ENCODE peak calls at places on chromosomes 4 and X, in nine cellular contexts. T is H1, L is fibroblast of mammary gland, I is foreskin fibroblast, O is BE2C, G is GM13976, Q is psoas muscle, R is GM12865, W is SK-N-SH. X is an unnamed sample.

GRCh38 chrX:65894138-65894537 is 145.7 kb downstream of the VSIG4 start:
- DNase-seq in T (no peak), L (no peak), I (no peak), O (no peak), G (no peak), Q (no peak), R (peak; percentile 45), W (no peak), X (peak; percentile 47)

GRCh38 chrX:108312938-108313337 is 125.3 kb downstream of the COL4A6 start:
- DNase-seq in T (peak; percentile 43), L (peak; percentile 69), I (peak; percentile 64), O (no peak), G (no peak), Q (peak; percentile 51), R (no peak), W (no peak), X (no peak)

GRCh38 chr4:128483816-128484215 is 196.2 kb upstream of the PGRMC2 start:
- DNase-seq in T (no peak), L (peak; percentile 80), I (peak; percentile 68), O (no peak), G (no peak), Q (no peak), R (no peak), W (peak; percentile 44), X (no peak)

GRCh38 chrX:13261348-13261747 is 58.5 kb downstream of the ATXN3L start:
- DNase-seq in T (no peak), L (no peak), I (no peak), O (no peak), G (no peak), Q (no peak), R (no peak), W (no peak), X (no peak)

GRCh38 chrX:139213241-139213709 is 317.3 kb upstream of the F9 start:
- DNase-seq in T (no peak), L (no peak), I (no peak), O (no peak), G (no peak), Q (no peak), R (no peak), W (no peak), X (no peak)

GRCh38 chr4:183449193-183449888 is 4.9 kb downstream of the CDKN2AIP start:
- DNase-seq in T (no peak), L (peak; percentile 54), I (peak; percentile 23), O (no peak), G (no peak), Q (no peak), R (no peak), W (no peak), X (no peak)

GRCh38 chr4:3145251-3145908 is 70.9 kb downstream of the HTT start:
- DNase-seq in T (no peak), L (peak; percentile 53), I (peak; percentile 21), O (no peak), G (no peak), Q (no peak), R (no peak), W (no peak), X (no peak)

GRCh38 chr4:88276952-88277710 is 7.2 kb downstream of the PPM1K start:
- DNase-seq in T (no peak), L (no peak), I (no peak), O (no peak), G (no peak), Q (no peak), R (no peak), W (no peak), X (no peak)

GRCh38 chr4:118849867-118850812 is 14.2 kb upstream of the SEC24D start:
- DNase-seq in T (no peak), L (no peak), I (no peak), O (no peak), G (peak; percentile 44), Q (no peak), R (peak; percentile 49), W (no peak), X (peak; percentile 48)

GRCh38 chrX:19849433-19850190 is 37.8 kb downstream of the SH3KBP1 start:
- DNase-seq in T (no peak), L (no peak), I (no peak), O (no peak), G (no peak), Q (no peak), R (peak; percentile 78), W (no peak), X (no peak)

GRCh38 chr4:188023682-188024081 is 28.1 kb downstream of the ZFP42 start:
- DNase-seq in T (no peak), L (no peak), I (no peak), O (no peak), G (no peak), Q (no peak), R (no peak), W (no peak), X (no peak)

GRCh38 chr4:4327652-4328121 is 37.6 kb downstream of the ZBTB49 start:
- DNase-seq in T (peak; percentile 86), L (peak; percentile 18), I (peak; percentile 12), O (peak; percentile 42), G (peak; percentile 40), Q (no peak), R (no peak), W (peak; percentile 78), X (no peak)
- TF ChIP-seq CTCF in T (peak; percentile 88), L (peak; percentile 34), I (peak; percentile 28), O (peak; percentile 61), G (no peak), Q (no peak), R (peak; percentile 20), W (peak; percentile 25), X (no peak)

GRCh38 chr4:77415689-77416088 is 189.9 kb upstream of the CXCL13 start:
- DNase-seq in T (no peak), L (no peak), I (no peak), O (no peak), G (no peak), Q (no peak), R (no peak), W (no peak), X (no peak)

GRCh38 chr4:77418333-77418732 is 187.3 kb upstream of the CXCL13 start:
- DNase-seq in T (no peak), L (peak; percentile 8), I (no peak), O (no peak), G (no peak), Q (no peak), R (peak; percentile 31), W (peak; percentile 8), X (peak; percentile 24)
- TF ChIP-seq CTCF in T (peak; percentile 49), L (peak; percentile 27), I (no peak), O (peak; percentile 44), G (no peak), Q (no peak), R (no peak), W (peak; percentile 41), X (peak; percentile 15)

GRCh38 chr4:95142877-95143412 is 385.2 kb downstream of the BMPR1B start:
- DNase-seq in T (no peak), L (no peak), I (no peak), O (no peak), G (no peak), Q (no peak), R (no peak), W (no peak), X (no peak)
- TF ChIP-seq CTCF in T (peak; percentile 25), L (no peak), I (no peak), O (peak; percentile 11), G (no peak), Q (no peak), R (no peak), W (no peak), X (no peak)

DNA sequence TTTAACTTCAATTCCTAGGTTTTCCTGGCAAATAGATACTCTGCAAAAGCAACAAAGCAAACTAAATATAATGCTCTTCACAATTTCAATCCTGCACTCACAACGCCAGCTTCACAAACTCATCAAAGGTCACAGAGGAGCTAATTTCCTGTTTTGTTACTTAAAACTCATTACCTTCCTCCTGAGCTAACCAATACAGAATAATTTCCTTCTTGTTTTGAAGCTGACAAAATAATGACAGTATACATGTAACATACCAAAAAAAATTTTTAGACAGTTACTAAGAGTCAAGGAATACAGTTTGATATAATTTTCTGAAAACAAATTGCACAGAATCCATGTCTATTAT is 17.9 kb downstream of the CNOT6L start:
- DNase-seq in T (no peak), L (no peak), I (no peak), O (no peak), G (no peak), Q (no peak), R (no peak), W (no peak), X (no peak)
- TF ChIP-seq CTCF in T (no peak), L (no peak), I (no peak), O (no peak), G (no peak), Q (no peak), R (no peak), W (no peak), X (no peak)

DNA sequence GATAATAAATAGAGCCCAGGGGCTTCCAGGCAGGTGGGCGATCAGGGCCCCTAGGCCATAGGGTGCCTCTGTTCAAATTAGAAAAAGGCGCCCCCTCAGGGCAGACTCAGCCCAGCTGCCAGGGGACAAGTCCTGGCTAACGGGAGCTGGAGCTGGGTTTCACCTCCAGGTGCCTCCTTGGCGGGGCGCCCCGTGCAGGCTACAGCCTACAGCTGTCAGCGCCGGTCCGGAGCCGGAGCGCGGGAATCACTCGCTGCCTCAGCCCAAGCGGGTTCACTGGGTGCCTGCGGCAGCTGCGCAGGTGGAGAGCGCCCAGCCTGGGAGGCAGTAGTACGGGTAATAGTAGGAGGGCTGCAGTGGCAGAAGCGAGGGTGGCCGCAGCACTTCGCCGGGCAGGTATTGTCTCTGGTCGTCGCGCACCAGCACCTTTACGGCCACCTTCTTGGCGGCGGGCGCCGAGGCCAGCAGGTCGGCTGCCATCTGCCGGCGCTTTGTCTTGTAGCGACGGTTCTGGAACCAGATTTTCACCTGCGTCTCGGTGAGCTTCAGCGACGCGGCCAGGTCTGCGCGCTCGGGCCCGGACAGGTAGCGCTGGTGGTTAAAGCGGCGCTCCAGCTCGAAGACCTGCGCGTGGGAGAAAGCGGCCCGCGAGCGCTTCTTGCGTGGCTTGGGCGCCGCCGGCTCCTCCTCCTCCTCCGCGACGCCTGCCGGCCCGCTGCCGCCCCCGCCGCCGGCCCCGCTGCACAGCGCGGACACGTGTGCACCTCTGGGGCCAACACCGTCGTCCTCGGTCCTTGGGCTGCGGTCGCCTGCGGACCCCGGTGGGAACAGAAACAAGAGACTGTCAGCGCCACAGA is 2.4 kb downstream of the NKX3-2 start:
- DNase-seq in T (peak; percentile 83), L (no peak), I (no peak), O (no peak), G (peak; percentile 64), Q (no peak), R (peak; percentile 50), W (peak; percentile 58), X (peak; percentile 56)
- TF ChIP-seq CTCF in T (peak; percentile 50), L (peak; percentile 15), I (no peak), O (peak; percentile 31), G (peak; percentile 29), Q (peak; percentile 22), R (peak; percentile 24), W (peak; percentile 52), X (peak; percentile 27)

GRCh38 chrX:154373340-154374306 is 811 bp downstream of the FLNA start:
- DNase-seq in T (peak; percentile 72), L (peak; percentile 74), I (peak; percentile 58), O (no peak), G (no peak), Q (no peak), R (peak; percentile 37), W (no peak), X (no peak)
- TF ChIP-seq CTCF in T (peak; percentile 67), L (peak; percentile 38), I (peak; percentile 48), O (peak; percentile 21), G (peak; percentile 41), Q (peak; percentile 52), R (peak; percentile 40), W (peak; percentile 37), X (peak; percentile 36)